ENCODE peak calls at places on chromosomes 6 and 20, in eight cellular contexts. G is fibroblast of lung, P is GM10248, V is dorsolateral prefrontal cortex, S is type B pancreatic cell, X is prostate gland, Y is GM13976, Q is gastrocnemius medialis. C is an unnamed sample.

GRCh38 chr20:45051497-45052060 is 49.3 kb downstream of the KCNS1 start:
- DNase-seq in G (no peak), P (peak), V (no peak), S (no peak), X (no peak), Y (peak), Q (no peak), C (no peak)

GRCh38 chr20:53773792-53774371 is 180.2 kb upstream of the ZNF217 start:
- DNase-seq in G (peak), P (no peak), V (no peak), S (no peak), X (no peak), Y (no peak), Q (no peak), C (no peak)

GRCh38 chr6:88536056-88536455 is 369.9 kb upstream of the CNR1 start:
- DNase-seq in G (no peak), P (no peak), V (peak), S (no peak), X (no peak), Y (no peak), Q (no peak), C (no peak)

GRCh38 chr6:107977283-107977682 is 19.3 kb upstream of the SEC63 start:
- DNase-seq in G (peak), P (no peak), V (no peak), S (no peak), X (no peak), Y (no peak), Q (no peak), C (no peak)

GRCh38 chr6:157983439-157984119 is 1.9 kb downstream of the SYNJ2 start:
- DNase-seq in G (peak), P (no peak), V (no peak), S (no peak), X (no peak), Y (no peak), Q (no peak), C (no peak)

GRCh38 chr6:167590193-167590592 is 236.5 kb upstream of the AFDN start:
- DNase-seq in G (no peak), P (no peak), V (no peak), S (peak), X (no peak), Y (no peak), Q (no peak), C (no peak)

GRCh38 chr6:15260099-15260821 is 14.4 kb downstream of the JARID2 start:
- DNase-seq in G (peak), P (no peak), V (no peak), S (no peak), X (no peak), Y (no peak), Q (no peak), C (no peak)

GRCh38 chr20:44231193-44231592 is 15.9 kb upstream of the GDAP1L1 start:
- DNase-seq in G (no peak), P (no peak), V (no peak), S (no peak), X (no peak), Y (no peak), Q (no peak), C (no peak)

GRCh38 chr20:56975838-56976237 is 290.6 kb downstream of the BMP7 start:
- DNase-seq in G (no peak), P (no peak), V (no peak), S (no peak), X (no peak), Y (no peak), Q (no peak), C (no peak)

GRCh38 chr6:160692369-160692959 is 9.6 kb upstream of the PLG start:
- DNase-seq in G (no peak), P (no peak), V (no peak), S (no peak), X (no peak), Y (no peak), Q (no peak), C (no peak)

GRCh38 chr6:20686142-20686541 is 151.9 kb downstream of the CDKAL1 start:
- DNase-seq in G (no peak), P (no peak), V (no peak), S (no peak), X (no peak), Y (no peak), Q (no peak), C (no peak)

GRCh38 chr20:63795178-63795830 is 35.8 kb downstream of the ZBTB46 start:
- DNase-seq in G (no peak), P (no peak), V (no peak), S (no peak), X (no peak), Y (no peak), Q (no peak), C (no peak)

GRCh38 chr6:8065519-8065911 is 1.3 kb upstream of the BLOC1S5 start:
- DNase-seq in G (no peak), P (peak), V (peak), S (no peak), X (no peak), Y (peak), Q (no peak), C (no peak)

GRCh38 chr6:68709091-68709490 is 74.0 kb downstream of the ADGRB3 start:
- DNase-seq in G (no peak), P (no peak), V (no peak), S (no peak), X (no peak), Y (no peak), Q (no peak), C (no peak)

GRCh38 chr20:50590348-50590664 is 80.1 kb downstream of the PTPN1 start:
- DNase-seq in G (no peak), P (no peak), V (no peak), S (no peak), X (no peak), Y (no peak), Q (no peak), C (no peak)

GRCh38 chr20:40286991-40287531 is 402.0 kb downstream of the MAFB start:
- DNase-seq in G (peak), P (no peak), V (peak), S (no peak), X (peak), Y (no peak), Q (peak), C (no peak)

GRCh38 chr20:62707981-62708521 is 585 bp upstream of the NTSR1 start:
- DNase-seq in G (no peak), P (no peak), V (no peak), S (no peak), X (no peak), Y (no peak), Q (no peak), C (no peak)

GRCh38 chr6:142605922-142606321 is 304.1 kb downstream of the ADGRG6 start:
- DNase-seq in G (peak), P (no peak), V (no peak), S (no peak), X (no peak), Y (no peak), Q (no peak), C (no peak)

GRCh38 chr6:21915707-21916399 is 322.3 kb downstream of the SOX4 start:
- DNase-seq in G (peak), P (no peak), V (no peak), S (no peak), X (no peak), Y (no peak), Q (no peak), C (no peak)

GRCh38 chr6:36028887-36029324 is 1.3 kb downstream of the MAPK14 start:
- DNase-seq in G (peak), P (no peak), V (peak), S (no peak), X (peak), Y (no peak), Q (peak), C (no peak)

GRCh38 chr20:61640171-61640570 is 388.1 kb downstream of the CDH4 start:
- DNase-seq in G (peak), P (no peak), V (peak), S (no peak), X (no peak), Y (no peak), Q (no peak), C (no peak)

GRCh38 chr20:52192296-52193007 is 873 bp upstream of the ZFP64 start:
- DNase-seq in G (no peak), P (peak), V (no peak), S (no peak), X (no peak), Y (peak), Q (no peak), C (no peak)

GRCh38 chr20:33647603-33648395 is 14.3 kb upstream of the C20orf144 start:
- DNase-seq in G (peak), P (peak), V (no peak), S (no peak), X (peak), Y (peak), Q (peak), C (no peak)

GRCh38 chr20:16699287-16699686 is 30.5 kb upstream of the SNRPB2 start:
- DNase-seq in G (no peak), P (no peak), V (no peak), S (no peak), X (no peak), Y (no peak), Q (no peak), C (no peak)

GRCh38 chr6:130900913-130901312 is 73.7 kb downstream of the SMLR1 start:
- DNase-seq in G (peak), P (no peak), V (no peak), S (no peak), X (no peak), Y (no peak), Q (peak), C (no peak)

GRCh38 chr6:44470746-44471145 is 83.2 kb downstream of the CDC5L start:
- DNase-seq in G (no peak), P (no peak), V (no peak), S (no peak), X (no peak), Y (no peak), Q (no peak), C (no peak)

GRCh38 chr6:44471271-44471981 is 83.9 kb downstream of the CDC5L start:
- DNase-seq in G (no peak), P (no peak), V (no peak), S (peak), X (no peak), Y (no peak), Q (peak), C (no peak)

GRCh38 chr6:44468835-44469234 is 81.3 kb downstream of the CDC5L start:
- DNase-seq in G (no peak), P (no peak), V (no peak), S (no peak), X (no peak), Y (no peak), Q (no peak), C (no peak)

GRCh38 chr6:44472250-44472945 is 84.9 kb downstream of the CDC5L start:
- DNase-seq in G (no peak), P (no peak), V (no peak), S (peak), X (no peak), Y (no peak), Q (no peak), C (no peak)

DNA sequence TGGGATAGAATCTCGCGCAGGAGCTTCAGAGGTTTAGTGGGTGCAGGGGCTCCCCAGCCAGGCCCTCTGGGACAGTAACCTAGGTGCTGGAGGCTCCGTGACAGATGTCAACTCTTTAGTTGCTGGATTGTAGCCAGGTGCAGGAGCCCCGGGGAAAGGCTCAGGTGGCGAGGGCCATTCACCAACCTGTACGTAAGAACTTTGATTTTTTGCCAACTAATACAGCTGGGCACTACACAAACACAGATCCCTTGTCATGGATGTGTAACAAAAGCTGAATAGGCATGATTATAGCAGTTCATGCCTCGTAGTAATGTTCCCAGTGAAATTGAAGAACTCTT is 82.6 kb downstream of the CDC5L start:
- DNase-seq in G (no peak), P (no peak), V (no peak), S (no peak), X (no peak), Y (no peak), Q (no peak), C (no peak)
- TF ChIP-seq CTCF in G (peak), P (no peak), V (no peak), S (peak), X (peak), Y (no peak), Q (peak), C (no peak)

DNA sequence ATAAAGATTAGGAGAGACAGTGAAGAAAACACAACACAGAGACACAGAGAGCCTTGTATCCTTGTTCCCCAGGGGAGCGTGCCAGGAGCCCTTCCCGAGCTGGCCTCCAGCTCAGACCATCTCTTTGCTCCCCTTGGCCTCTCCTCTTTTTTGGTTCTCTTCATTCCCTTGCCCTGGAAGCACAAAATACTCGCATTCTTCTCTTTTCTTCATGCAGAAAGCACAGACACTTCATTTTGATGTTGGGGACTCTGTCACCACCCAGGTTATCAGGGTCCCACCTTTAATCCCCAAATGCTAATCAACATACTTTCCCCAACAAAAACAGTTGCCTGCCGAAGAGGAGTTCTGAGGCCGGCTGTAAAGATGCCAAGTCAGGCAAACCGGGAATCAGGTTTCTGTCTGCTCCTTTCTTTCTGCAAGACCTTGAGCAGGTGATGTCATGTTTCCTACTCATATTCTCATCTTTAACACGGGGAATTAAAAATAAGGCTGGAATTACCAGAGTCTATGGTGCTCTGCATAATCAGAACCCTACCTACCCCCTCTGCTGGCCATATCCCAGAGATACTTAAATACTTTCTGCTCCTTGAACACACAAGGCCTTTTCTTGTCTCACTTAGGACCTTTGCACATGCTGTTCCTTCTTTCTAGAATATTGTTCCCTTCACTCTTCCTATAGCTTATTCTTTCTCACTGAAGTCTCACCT is 21.7 kb downstream of the TGM6 start:
- DNase-seq in G (peak), P (peak), V (no peak), S (no peak), X (no peak), Y (no peak), Q (no peak), C (no peak)
- TF ChIP-seq CTCF in G (no peak), P (peak), V (peak), S (peak), X (no peak), Y (no peak), Q (no peak), C (peak)

DNA sequence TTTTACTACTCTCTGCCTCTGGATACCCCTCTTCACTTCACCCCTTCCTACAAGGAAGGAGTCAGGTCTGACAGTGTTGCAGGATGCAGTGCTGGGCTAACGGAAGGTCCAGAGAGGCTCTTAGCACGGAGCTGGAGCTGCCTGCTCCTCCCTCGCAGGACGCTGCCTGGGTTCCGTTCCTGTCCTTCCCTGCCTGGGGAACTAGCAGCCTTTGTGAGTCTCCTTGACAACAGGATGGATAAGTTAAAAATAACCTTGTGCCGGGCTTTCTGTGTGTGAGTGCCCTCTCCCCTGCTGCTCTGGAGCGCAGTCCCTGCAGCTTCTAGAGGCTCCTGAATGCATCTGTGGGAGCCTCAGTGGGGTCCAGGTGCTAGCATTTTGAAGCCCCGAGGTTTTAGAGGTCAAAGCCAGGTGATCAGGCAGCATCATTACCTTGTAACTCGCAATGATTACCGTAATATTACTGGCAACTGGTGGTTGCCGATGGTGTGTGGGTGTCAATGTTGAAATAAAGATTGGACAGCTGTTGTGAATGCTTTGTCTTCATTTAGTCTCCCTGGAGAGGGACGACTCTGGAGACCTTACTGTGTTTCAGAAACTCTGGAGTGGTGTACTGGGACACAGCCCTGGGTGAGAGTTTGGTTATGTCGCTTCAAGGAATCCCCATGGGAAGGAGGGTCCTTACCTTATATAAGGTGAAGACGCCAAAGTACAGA is 44.4 kb downstream of the CDS2 start:
- DNase-seq in G (no peak), P (no peak), V (peak), S (no peak), X (no peak), Y (no peak), Q (no peak), C (no peak)
- TF ChIP-seq CTCF in G (no peak), P (no peak), V (no peak), S (no peak), X (no peak), Y (no peak), Q (no peak), C (no peak)

GRCh38 chr20:60057123-60057865 is 99.1 kb downstream of the CDH26 start:
- DNase-seq in G (peak), P (peak), V (peak), S (no peak), X (peak), Y (peak), Q (peak), C (peak)
- TF ChIP-seq CTCF in G (peak), P (peak), V (peak), S (peak), X (peak), Y (peak), Q (peak), C (peak)

GRCh38 chr6:39303425-39304153 is 10.6 kb downstream of the KCNK17 start:
- DNase-seq in G (no peak), P (no peak), V (no peak), S (no peak), X (no peak), Y (no peak), Q (no peak), C (no peak)
- TF ChIP-seq CTCF in G (no peak), P (no peak), V (peak), S (peak), X (no peak), Y (no peak), Q (peak), C (no peak)

DNA sequence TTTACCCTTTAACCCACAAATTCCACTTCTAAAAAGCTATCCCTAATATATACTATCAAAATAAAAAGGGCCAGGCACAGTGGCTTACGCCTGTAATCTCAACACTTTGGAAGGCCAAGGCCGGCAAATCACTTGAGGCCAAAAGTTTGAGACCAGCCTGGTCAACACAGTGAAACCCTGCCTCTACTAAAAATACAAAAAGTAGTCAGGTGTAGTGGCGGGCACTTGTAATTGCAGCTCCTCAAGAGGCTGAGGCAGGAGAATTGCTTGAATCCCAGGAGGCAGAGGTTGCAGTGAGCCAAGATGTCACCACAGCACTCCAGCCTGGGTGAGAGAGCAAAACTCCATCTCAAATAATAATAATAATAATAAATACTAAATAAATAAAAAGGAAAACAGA is 82.5 kb downstream of the TRIM27 start:
- DNase-seq in G (no peak), P (no peak), V (no peak), S (no peak), X (no peak), Y (no peak), Q (no peak), C (no peak)
- TF ChIP-seq CTCF in G (no peak), P (no peak), V (no peak), S (peak), X (no peak), Y (no peak), Q (no peak), C (peak)

GRCh38 chr6:43143235-43144124 is 27.6 kb upstream of the SRF start:
- DNase-seq in G (peak), P (peak), V (peak), S (peak), X (peak), Y (peak), Q (peak), C (peak)
- TF ChIP-seq CTCF in G (peak), P (peak), V (peak), S (peak), X (peak), Y (peak), Q (peak), C (peak)

GRCh38 chr6:62338477-62338876 is 52.5 kb upstream of the KHDRBS2 start:
- DNase-seq in G (no peak), P (no peak), V (no peak), S (no peak), X (no peak), Y (no peak), Q (no peak), C (no peak)
- TF ChIP-seq CTCF in G (no peak), P (no peak), V (no peak), S (no peak), X (no peak), Y (no peak), Q (no peak), C (no peak)

C was measured in progenitor cell of endocrine pancreas.